ENCODE peak calls at places on chromosomes 16 and 17, in four cellular contexts. K is A549, M is aorta, T is prostate gland. J is an unnamed sample.

GRCh38 chr17:61757168-61757567 is 106.2 kb downstream of the BRIP1 start:
- DNase-seq in K (no peak), M (no peak), T (no peak), J (no peak)

GRCh38 chr16:77937473-77938195 is 84.7 kb upstream of the CLEC3A start:
- DNase-seq in K (peak; percentile 2), M (peak; percentile 77), T (no peak), J (no peak)

GRCh38 chr17:223723-224471 is 42.4 kb upstream of the DOC2B start:
- DNase-seq in K (no peak), M (peak; percentile 60), T (no peak), J (no peak)

GRCh38 chr17:71633391-71633849 is 487.4 kb upstream of the SOX9 start:
- DNase-seq in K (peak; percentile 52), M (no peak), T (peak; percentile 33), J (no peak)

GRCh38 chr16:56824335-56824734 is 40.7 kb upstream of the SLC12A3 start:
- DNase-seq in K (peak; percentile 30), M (no peak), T (no peak), J (peak; percentile 75)

GRCh38 chr16:28843766-28844165 is 2.4 kb downstream of the TUFM start:
- DNase-seq in K (no peak), M (no peak), T (no peak), J (no peak)

GRCh38 chr16:56812884-56813283 is 52.1 kb upstream of the SLC12A3 start:
- DNase-seq in K (peak; percentile 46), M (no peak), T (no peak), J (no peak)

GRCh38 chr16:67979955-67980678 is at the start of gene DPEP3:
- DNase-seq in K (no peak), M (no peak), T (no peak), J (no peak)

GRCh38 chr17:27543464-27543856 is 87.2 kb downstream of the KSR1 start:
- DNase-seq in K (no peak), M (peak; percentile 54), T (no peak), J (no peak)

GRCh38 chr16:89143201-89143741 is 28.3 kb upstream of the CDH15 start:
- DNase-seq in K (no peak), M (peak; percentile 67), T (no peak), J (no peak)

GRCh38 chr16:83926726-83927397 is 26.2 kb upstream of the OSGIN1 start:
- DNase-seq in K (peak; percentile 81), M (peak; percentile 94), T (peak; percentile 80), J (peak; percentile 88)

GRCh38 chr16:86665319-86665675 is 86.9 kb downstream of the FOXL1 start:
- DNase-seq in K (peak; percentile 81), M (no peak), T (no peak), J (no peak)

GRCh38 chr17:44071198-44071520 is 624 bp downstream of the G6PC3 start:
- DNase-seq in K (no peak), M (no peak), T (no peak), J (no peak)

GRCh38 chr16:21713549-21714368 is 50.0 kb downstream of the OTOA start:
- DNase-seq in K (no peak), M (no peak), T (no peak), J (no peak)

GRCh38 chr16:16138034-16138635 is 85.2 kb downstream of the ABCC6 start:
- DNase-seq in K (no peak), M (peak; percentile 75), T (no peak), J (no peak)

GRCh38 chr17:43578699-43579569 is 32.8 kb upstream of the ETV4 start:
- DNase-seq in K (no peak), M (peak; percentile 79), T (no peak), J (peak; percentile 13)

GRCh38 chr16:4003576-4003975 is 112.7 kb downstream of the ADCY9 start:
- DNase-seq in K (no peak), M (no peak), T (no peak), J (no peak)

GRCh38 chr17:73794336-73794735 is 150.1 kb upstream of the SDK2 start:
- DNase-seq in K (no peak), M (no peak), T (no peak), J (no peak)

GRCh38 chr16:70696952-70697600 is 11.2 kb upstream of the MTSS2 start:
- DNase-seq in K (no peak), M (no peak), T (peak; percentile 85), J (no peak)

GRCh38 chr17:40496170-40496569 is 5.3 kb downstream of the TNS4 start:
- DNase-seq in K (no peak), M (no peak), T (no peak), J (no peak)

GRCh38 chr17:68239967-68240366 is 7.9 kb upstream of the AMZ2 start:
- DNase-seq in K (no peak), M (no peak), T (no peak), J (no peak)
- H3K4me1 ChIP-seq in K (no peaks in the 10 kb centered on the region), M (no peaks in the 10 kb centered on the region), T (no peaks in the 10 kb centered on the region), J (no peaks in the 10 kb centered on the region)

GRCh38 chr17:77437017-77437416 is 296.2 kb downstream of the SEC14L1 start:
- DNase-seq in K (no peak), M (no peak), T (no peak), J (no peak)
- H3K4me1 ChIP-seq in K (peaks cover 8% of the 10 kb centered on the region), M (no peaks in the 10 kb centered on the region), T (peaks cover 23% of the 10 kb centered on the region), J (no peaks in the 10 kb centered on the region)

GRCh38 chr16:17360810-17361209 is 110.0 kb downstream of the XYLT1 start:
- DNase-seq in K (no peak), M (no peak), T (no peak), J (no peak)
- H3K4me1 ChIP-seq in K (no peaks in the 10 kb centered on the region), M (peaks cover 14% of the 10 kb centered on the region), T (no peaks in the 10 kb centered on the region), J (no peaks in the 10 kb centered on the region)

GRCh38 chr16:52871481-52871880 is 181.2 kb downstream of the CHD9NB start:
- DNase-seq in K (no peak), M (no peak), T (no peak), J (no peak)
- H3K4me1 ChIP-seq in K (no peaks in the 10 kb centered on the region), M (no peaks in the 10 kb centered on the region), T (no peaks in the 10 kb centered on the region), J (peaks cover 29% of the 10 kb centered on the region)

DNA sequence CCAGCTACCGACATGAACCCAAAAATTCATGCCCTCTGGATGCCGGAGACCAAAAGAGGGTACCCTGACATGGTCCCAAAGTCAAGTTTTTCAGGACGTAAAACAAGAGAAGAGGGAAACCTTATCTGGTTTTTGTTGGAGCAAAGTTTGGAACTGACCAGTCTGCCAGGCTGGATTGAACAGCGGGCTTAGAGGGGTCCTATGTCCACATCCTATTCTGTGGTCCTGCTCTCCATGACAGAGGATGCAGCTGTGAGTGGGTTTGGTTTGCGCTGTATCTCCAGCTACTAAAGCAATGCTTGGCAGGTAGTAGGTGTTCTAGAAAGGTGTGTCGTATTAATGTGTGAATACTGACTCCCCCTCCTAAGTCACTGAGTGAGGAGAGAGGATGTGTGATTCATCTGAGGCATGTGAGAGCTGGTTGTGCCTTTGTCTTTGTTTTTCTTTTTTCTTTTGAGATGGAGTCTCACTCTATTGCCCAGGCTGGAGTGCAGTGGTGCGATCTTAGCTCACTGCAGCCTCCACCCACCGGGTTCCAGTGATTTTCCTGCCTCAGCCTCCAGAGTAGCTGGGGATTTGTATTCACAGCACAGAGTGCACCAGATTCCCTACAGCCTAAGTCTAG is 31.0 kb downstream of the PMM2 start:
- DNase-seq in K (no peak), M (no peak), T (no peak), J (no peak)
- H3K4me1 ChIP-seq in K (no peaks in the 10 kb centered on the region), M (no peaks in the 10 kb centered on the region), T (no peaks in the 10 kb centered on the region), J (peaks cover 14% of the 10 kb centered on the region)

DNA sequence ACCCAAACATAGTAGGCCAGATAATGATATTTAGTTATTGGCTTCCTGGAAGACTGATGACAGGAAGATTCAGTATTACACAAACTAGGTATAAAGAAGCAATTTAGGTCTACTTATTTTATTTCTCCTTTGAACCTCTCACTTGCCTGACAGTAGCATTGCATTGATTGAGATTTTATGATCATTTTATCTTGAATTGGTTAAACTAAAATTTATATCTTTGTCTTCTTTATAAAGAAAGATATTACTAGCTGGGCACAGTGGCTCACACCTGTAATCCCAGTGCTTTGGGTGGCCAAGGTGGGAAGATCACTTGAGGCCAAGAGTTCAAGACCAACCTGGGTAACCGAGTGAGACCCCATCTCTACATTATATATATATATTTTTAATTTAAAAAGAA is 14.4 kb downstream of the HLF start:
- DNase-seq in K (no peak), M (no peak), T (no peak), J (no peak)
- H3K4me1 ChIP-seq in K (peaks cover 37% of the 10 kb centered on the region), M (peaks cover 43% of the 10 kb centered on the region), T (peaks cover 8% of the 10 kb centered on the region), J (no peaks in the 10 kb centered on the region)

GRCh38 chr17:2238432-2239169 is 65.0 kb downstream of the SMG6 start:
- DNase-seq in K (no peak), M (no peak), T (peak; percentile 45), J (no peak)

GRCh38 chr17:2239170-2239551 is 64.4 kb downstream of the SMG6 start:
- DNase-seq in K (no peak), M (no peak), T (no peak), J (no peak)

GRCh38 chr17:2239882-2240430 is 63.6 kb downstream of the SMG6 start:
- DNase-seq in K (peak; percentile 34), M (peak; percentile 89), T (no peak), J (no peak)

GRCh38 chr17:2241823-2242222 is 61.8 kb downstream of the SMG6 start:
- DNase-seq in K (no peak), M (no peak), T (no peak), J (no peak)

DNA sequence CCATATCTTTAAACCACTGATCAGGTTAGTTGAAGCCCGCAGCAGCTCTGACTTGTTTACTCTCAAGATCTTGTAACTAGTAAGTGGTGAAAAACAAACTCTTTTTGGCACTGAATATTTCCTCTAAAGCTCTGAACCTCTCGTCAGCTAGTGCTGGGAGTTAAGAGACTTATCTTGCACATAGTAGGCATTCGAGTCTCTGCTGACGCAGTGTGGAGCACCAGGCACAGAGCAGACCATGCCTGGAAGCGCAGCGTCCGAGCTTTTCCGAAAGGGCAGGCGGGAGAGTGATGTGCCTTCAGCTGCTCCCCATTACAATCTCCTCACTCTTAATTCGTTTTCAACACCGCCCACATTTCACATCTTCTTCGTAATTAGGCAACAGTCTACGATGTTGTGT is 63.0 kb downstream of the SMG6 start:
- DNase-seq in K (no peak), M (no peak), T (no peak), J (no peak)
- H3K4me1 ChIP-seq in K (peaks cover 18% of the 10 kb centered on the region), M (peaks cover 3% of the 10 kb centered on the region), T (peaks cover 5% of the 10 kb centered on the region), J (no peaks in the 10 kb centered on the region)

DNA sequence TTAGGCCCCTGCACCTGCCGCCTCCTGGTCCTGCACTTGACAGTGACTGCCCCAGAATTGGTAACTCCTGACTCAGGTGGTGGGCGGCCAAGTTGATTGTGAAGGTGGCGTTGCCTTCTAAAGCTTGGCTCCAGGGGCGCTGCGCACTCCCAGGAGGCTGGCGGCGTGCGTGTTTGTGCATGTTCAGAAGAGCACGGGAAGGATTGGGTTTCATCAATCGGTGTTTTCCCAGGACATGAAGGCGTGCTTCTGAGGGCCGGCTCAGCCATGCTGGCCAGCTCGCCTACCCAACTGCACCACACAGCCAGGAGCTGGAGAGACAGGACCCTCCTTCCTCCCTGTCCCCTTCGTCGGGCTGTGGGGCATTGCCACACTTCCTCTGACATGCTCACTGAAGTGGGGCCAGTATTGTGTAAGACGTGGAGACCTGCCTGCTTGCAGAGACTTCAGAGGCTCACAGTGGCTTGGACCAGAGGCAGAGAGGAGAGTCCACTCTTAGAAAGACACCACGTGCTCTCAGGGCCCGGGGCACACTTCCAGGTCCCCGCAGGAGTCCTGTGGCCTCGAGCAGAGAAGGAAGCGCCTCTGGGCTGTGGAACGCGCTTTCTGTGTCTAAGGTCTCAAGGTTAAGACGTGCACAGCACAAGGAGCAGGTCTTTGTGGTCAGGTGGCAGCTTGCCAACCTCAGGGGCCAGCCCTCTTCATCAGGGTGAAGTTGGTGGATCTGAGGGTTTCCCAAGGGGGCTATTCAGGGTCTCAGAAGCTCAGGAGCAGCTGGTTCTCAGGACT is 2.8 kb downstream of the RAB40C start:
- DNase-seq in K (no peak), M (peak; percentile 75), T (peak; percentile 89), J (no peak)
- H3K4me1 ChIP-seq in K (peaks cover 24% of the 10 kb centered on the region), M (no peaks in the 10 kb centered on the region), T (peaks cover 16% of the 10 kb centered on the region), J (peaks cover 5% of the 10 kb centered on the region)

GRCh38 chr16:24737916-24738594 is 8.6 kb downstream of the TNRC6A start:
- DNase-seq in K (no peak), M (no peak), T (no peak), J (no peak)
- H3K4me1 ChIP-seq in K (peaks cover 39% of the 10 kb centered on the region), M (peaks cover 11% of the 10 kb centered on the region), T (peaks cover 4% of the 10 kb centered on the region), J (peaks cover 22% of the 10 kb centered on the region)

J was measured in HAP-1.